ENCODE peak calls at places on chromosome 13, in five cellular contexts. B is neuronal stem cell, Z is neural progenitor cell, P is A673, T is right atrium auricular region. G is an unnamed sample. For H3K9me3, the result is how much of the 10 kb centered on the place peaks cover.

GRCh38 chr13:32316030-32316344 is 679 bp downstream of the BRCA2 start:
- DNase-seq in T (no peak), Z (peak), P (no peak), B (no peak), G (no peak)

GRCh38 chr13:109785892-109786450 is 412 bp downstream of the IRS2 start:
- DNase-seq in B (no peak), T (no peak), Z (no peak), P (no peak), G (no peak)

GRCh38 chr13:51286135-51287002 is 53.1 kb upstream of the SERPINE3 start:
- DNase-seq in Z (peak), B (peak), T (peak), P (peak), G (peak)

GRCh38 chr13:94030415-94031119 is 448.9 kb downstream of the DCT start:
- DNase-seq in P (no peak), T (no peak), B (no peak), Z (no peak), G (no peak)

GRCh38 chr13:79796116-79796515 is 315.2 kb downstream of the NDFIP2 start:
- DNase-seq in B (no peak), Z (no peak), P (no peak), T (no peak), G (no peak)

GRCh38 chr13:50646070-50646469 is 197.4 kb downstream of the DLEU7 start:
- DNase-seq in T (no peak), Z (no peak), P (no peak), B (no peak), G (no peak)

GRCh38 chr13:80497978-80498377 is 157.1 kb upstream of the SPRY2 start:
- DNase-seq in P (no peak), T (no peak), B (no peak), Z (no peak), G (no peak)

GRCh38 chr13:113023217-113023597 is 54.2 kb downstream of the MCF2L start:
- DNase-seq in P (peak), Z (no peak), T (peak), B (no peak), G (no peak)

GRCh38 chr13:24192036-24192810 is 31.7 kb downstream of the SPATA13 start:
- DNase-seq in B (no peak), P (no peak), T (no peak), Z (no peak), G (no peak)

GRCh38 chr13:32142956-32143375 is 111.4 kb downstream of the FRY start:
- DNase-seq in T (no peak), Z (peak), B (no peak), P (no peak), G (peak)

GRCh38 chr13:112835344-112835743 is 133.7 kb upstream of the MCF2L start:
- DNase-seq in P (no peak), Z (no peak), B (no peak), T (no peak), G (no peak)

GRCh38 chr13:91544723-91545122 is 146.3 kb downstream of the GPC5 start:
- DNase-seq in P (peak), Z (peak), B (peak), T (no peak), G (no peak)

DNA sequence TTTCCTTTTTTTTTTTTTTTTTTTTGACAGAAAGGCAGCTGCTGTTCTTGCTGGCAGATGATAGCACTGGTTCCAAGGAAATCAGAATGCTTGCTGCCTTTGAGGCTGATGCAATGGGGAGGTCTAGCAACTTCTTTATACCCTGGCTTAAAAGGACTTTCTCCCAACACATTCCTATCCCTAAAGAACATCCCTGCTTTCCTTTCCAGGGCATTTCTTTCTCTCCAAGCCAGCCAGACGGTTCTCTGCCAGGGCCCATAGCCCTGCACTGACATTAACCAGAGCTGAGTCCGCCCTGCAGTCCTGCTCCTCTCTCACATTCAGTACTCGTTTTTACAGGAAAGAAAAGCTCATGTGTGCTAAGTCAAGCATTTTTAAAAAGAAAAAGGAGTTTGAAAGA is 133.8 kb upstream of the WASF3 start:
- DNase-seq in P (no peak), B (no peak), Z (no peak), T (peak), G (no peak)
- H3K27ac ChIP-seq in P (no peak), B (no peak), Z (no peak), T (peak), G (no peak)

GRCh38 chr13:48633695-48634094 is 20.0 kb upstream of the CYSLTR2 start:
- DNase-seq in B (no peak), P (no peak), Z (no peak), T (no peak), G (no peak)

GRCh38 chr13:48629282-48629681 is 24.4 kb upstream of the CYSLTR2 start:
- DNase-seq in P (no peak), B (no peak), Z (no peak), T (no peak), G (no peak)

GRCh38 chr13:48630291-48630690 is 23.4 kb upstream of the CYSLTR2 start:
- DNase-seq in B (no peak), P (no peak), T (no peak), Z (no peak), G (no peak)

GRCh38 chr13:48631441-48631840 is 22.3 kb upstream of the CYSLTR2 start:
- DNase-seq in P (no peak), Z (no peak), T (no peak), B (no peak), G (no peak)

DNA sequence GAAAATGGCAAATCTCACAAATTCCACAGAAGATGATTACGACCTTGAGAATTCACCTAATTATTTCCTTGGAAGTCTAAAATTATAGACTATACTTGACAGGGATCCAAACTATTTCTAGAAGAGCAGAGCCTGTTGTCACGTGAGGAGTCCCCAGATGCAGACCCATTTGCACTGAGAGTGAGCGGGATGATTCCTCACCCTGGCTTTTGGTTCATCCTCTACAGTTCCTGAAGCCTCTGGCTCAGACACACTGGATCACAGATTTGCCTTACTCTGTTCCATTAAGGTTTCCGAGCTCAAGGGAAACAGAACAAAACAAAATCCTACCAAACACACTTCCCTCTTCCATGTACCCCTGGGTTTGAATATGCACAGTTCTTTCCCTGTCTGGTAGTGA is 22.9 kb upstream of the CYSLTR2 start:
- DNase-seq in B (no peak), P (no peak), Z (no peak), T (no peak), G (no peak)
- H3K9me3 ChIP-seq in B (under half), P (under half), Z (under half), T (under half), G (under half)

DNA sequence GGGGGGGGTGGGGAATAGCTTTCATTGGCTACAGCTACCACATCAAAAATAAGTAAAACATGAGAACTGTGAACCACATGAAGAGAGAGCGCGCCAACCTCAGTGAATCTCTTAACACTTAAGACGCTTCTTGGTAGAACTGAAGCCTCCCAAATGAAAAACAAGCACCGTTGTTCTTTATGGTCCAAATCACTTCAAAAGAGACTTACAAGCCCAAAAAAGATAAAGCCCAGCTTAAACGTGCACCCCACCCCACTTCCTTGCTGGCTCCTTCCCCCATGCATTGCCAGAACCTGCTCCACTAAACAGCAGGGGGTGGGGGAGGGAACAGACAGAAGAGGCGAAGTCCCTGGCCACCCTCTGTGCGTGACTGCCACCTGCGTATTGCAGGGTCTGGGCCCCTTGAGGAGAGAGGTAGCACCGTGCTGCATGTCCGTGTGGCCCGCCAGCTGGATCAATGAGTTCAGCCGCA is 479.1 kb downstream of the FOXO1 start:
- DNase-seq in B (no peak), T (no peak), Z (no peak), P (no peak), G (no peak)
- H3K27ac ChIP-seq in B (no peak), T (no peak), Z (no peak), P (no peak), G (no peak)

GRCh38 chr13:18232994-18233782 is 948.4 kb downstream of the TUBA3C start:
- DNase-seq in B (no peak), T (no peak), Z (no peak), P (no peak), G (no peak)

GRCh38 chr13:18235172-18235571 is 946.5 kb downstream of the TUBA3C start:
- DNase-seq in B (no peak), P (no peak), Z (no peak), T (no peak), G (no peak)

GRCh38 chr13:18233783-18234299 is 947.8 kb downstream of the TUBA3C start:
- DNase-seq in Z (no peak), B (no peak), T (no peak), P (no peak), G (no peak)

GRCh38 chr13:18235756-18236527 is 945.7 kb downstream of the TUBA3C start:
- DNase-seq in P (no peak), B (no peak), T (no peak), Z (no peak), G (no peak)

DNA sequence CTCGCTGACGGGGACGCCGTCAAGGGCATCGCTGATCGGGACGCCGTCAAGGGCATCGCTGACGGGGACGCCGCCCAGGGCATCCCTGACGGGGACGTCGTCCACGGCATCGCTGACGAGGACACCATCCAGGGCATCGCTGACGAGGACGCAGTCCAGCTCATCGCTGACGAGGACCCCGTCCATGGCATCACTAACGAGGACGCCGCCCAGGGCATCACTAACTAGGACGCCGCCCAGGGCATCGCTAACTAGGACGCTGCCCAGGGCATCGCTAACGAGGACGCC is 945.2 kb downstream of the TUBA3C start:
- DNase-seq in B (no peak), T (no peak), Z (no peak), P (no peak), G (no peak)
- H3K9me3 ChIP-seq in B (half or more), T (under half), Z (under half), P (under half), G (under half)

GRCh38 chr13:29522044-29522685 is 73.3 kb downstream of the SLC7A1 start:
- DNase-seq in T (peak), P (peak), Z (no peak), B (no peak), G (no peak)

GRCh38 chr13:29524176-29524575 is 71.3 kb downstream of the SLC7A1 start:
- DNase-seq in B (no peak), T (peak), P (no peak), Z (no peak), G (no peak)

GRCh38 chr13:29521336-29521735 is 74.2 kb downstream of the SLC7A1 start:
- DNase-seq in Z (no peak), B (no peak), T (no peak), P (no peak), G (no peak)

GRCh38 chr13:29524641-29525040 is 70.8 kb downstream of the SLC7A1 start:
- DNase-seq in T (no peak), P (no peak), Z (no peak), B (no peak), G (no peak)

GRCh38 chr13:29523199-29523931 is 72.1 kb downstream of the SLC7A1 start:
- DNase-seq in Z (no peak), B (no peak), T (peak), P (no peak), G (no peak)
- H3K27ac ChIP-seq in Z (no peak), B (no peak), T (peak), P (no peak), G (no peak)

GRCh38 chr13:76969488-76970365 is 21.4 kb downstream of the ACOD1 start:
- DNase-seq in B (no peak), P (no peak), Z (peak), T (no peak), G (no peak)
- H3K9me3 ChIP-seq in B (under half), P (under half), Z (under half), T (under half), G (under half)

GRCh38 chr13:37534181-37534580 is 64.4 kb downstream of the POSTN start:
- DNase-seq in P (peak), Z (no peak), T (no peak), B (no peak), G (no peak)
- H3K27ac ChIP-seq in P (no peak), Z (no peak), T (no peak), B (no peak), G (no peak)

G was measured in adrenal gland.